ENCODE peak calls at places on chromosomes 7 and 10, in seven cellular contexts. P is K562, X is endodermal cell, B is HCT116, I is GM12878, Q is IMR-90, A is mesendoderm. W is an unnamed sample.

GRCh38 chr10:12633776-12634390 is 284.5 kb downstream of the CAMK1D start:
- DNase-seq in P (no peak), X (no peak), Q (no peak), I (no peak), B (no peak), A (no peak), W (no peak)

GRCh38 chr10:102109166-102110116 is 10.7 kb downstream of the LDB1 start:
- DNase-seq in P (no peak), A (no peak), B (no peak), Q (no peak), I (no peak), X (no peak), W (no peak)

GRCh38 chr10:118276203-118276602 is 65.9 kb downstream of the FAM204A start:
- DNase-seq in X (no peak), Q (no peak), P (no peak), I (no peak), B (no peak), A (no peak), W (no peak)

GRCh38 chr10:102675887-102676616 is 31.8 kb downstream of the TRIM8 start:
- DNase-seq in Q (peak), P (peak), I (no peak), B (no peak), X (no peak), A (no peak), W (no peak)

GRCh38 chr10:55426138-55426537 is 625.1 kb upstream of the PCDH15 start:
- DNase-seq in P (no peak), X (peak), A (peak), I (no peak), B (no peak), Q (no peak), W (no peak)

GRCh38 chr10:88990528-88991160 is at the start of gene FAS:
- DNase-seq in P (peak), Q (peak), I (peak), X (peak), A (peak), B (peak), W (no peak)

GRCh38 chr10:132722980-132723970 is 62.7 kb downstream of the NKX6-2 start:
- DNase-seq in I (no peak), Q (no peak), X (no peak), A (no peak), B (no peak), P (no peak), W (no peak)

GRCh38 chr7:64581929-64582894 is 19.3 kb upstream of the ZNF680 start:
- DNase-seq in I (no peak), B (no peak), P (peak), X (no peak), Q (peak), A (no peak), W (no peak)

GRCh38 chr10:102422586-102423129 is 2.0 kb downstream of the FBXL15 start:
- DNase-seq in I (no peak), B (peak), A (peak), P (peak), Q (peak), X (peak), W (no peak)

GRCh38 chr10:43233601-43234430 is 33.0 kb downstream of the RASGEF1A start:
- DNase-seq in B (no peak), P (no peak), A (no peak), I (no peak), X (peak), Q (no peak), W (no peak)

GRCh38 chr10:49605177-49605938 is 4.8 kb upstream of the SLC18A3 start:
- DNase-seq in X (peak), P (no peak), A (no peak), B (no peak), I (no peak), Q (no peak), W (no peak)

GRCh38 chr10:110081914-110082313 is 74.1 kb downstream of the ADD3 start:
- DNase-seq in Q (no peak), X (peak), I (no peak), P (peak), B (no peak), A (peak), W (no peak)

GRCh38 chr7:141295367-141295895 is 221.6 kb downstream of the TMEM178B start:
- DNase-seq in X (no peak), B (no peak), P (no peak), Q (no peak), I (no peak), A (no peak), W (no peak)

GRCh38 chr7:142196066-142196840 is 61.6 kb downstream of the PRSS58 start:
- DNase-seq in B (no peak), Q (no peak), X (no peak), I (no peak), A (no peak), P (no peak), W (no peak)

GRCh38 chr10:132684164-132684891 is 101.6 kb downstream of the NKX6-2 start:
- DNase-seq in B (no peak), A (no peak), X (peak), P (peak), Q (peak), I (peak), W (no peak)

GRCh38 chr10:130371156-130371555 is 235.0 kb downstream of the GLRX3 start:
- DNase-seq in Q (no peak), I (no peak), B (no peak), A (no peak), P (no peak), X (no peak), W (no peak)

GRCh38 chr7:68730871-68731403 is 867.3 kb upstream of the AUTS2 start:
- DNase-seq in I (no peak), Q (no peak), X (no peak), B (no peak), P (no peak), A (no peak), W (no peak)

GRCh38 chr10:132536241-132536963 is 1.2 kb upstream of the INPP5A start:
- DNase-seq in X (peak), A (no peak), P (no peak), I (no peak), Q (no peak), B (no peak), W (no peak)

GRCh38 chr7:88401009-88401623 is 94.4 kb upstream of the STEAP4 start:
- DNase-seq in Q (no peak), B (peak), I (no peak), A (peak), X (no peak), P (peak), W (no peak)

GRCh38 chr10:44020322-44021111 is 364.4 kb downstream of the CXCL12 start:
- DNase-seq in B (no peak), P (no peak), X (no peak), Q (no peak), I (peak), A (no peak), W (no peak)

GRCh38 chr10:95350212-95350829 is 59.5 kb upstream of the PDLIM1 start:
- DNase-seq in Q (peak), X (no peak), I (no peak), B (no peak), P (no peak), A (no peak), W (no peak)

GRCh38 chr10:100710151-100710871 is 35.1 kb upstream of the PAX2 start:
- DNase-seq in B (no peak), Q (no peak), I (no peak), P (no peak), A (peak), X (peak), W (no peak)

GRCh38 chr10:132061465-132062180 is 4.1 kb upstream of the JAKMIP3 start:
- DNase-seq in I (no peak), A (no peak), X (no peak), P (no peak), Q (no peak), B (no peak), W (no peak)

GRCh38 chr7:121561717-121562116 is 165.6 kb upstream of the FAM3C start:
- DNase-seq in Q (no peak), X (no peak), B (no peak), I (no peak), A (no peak), P (peak), W (no peak)

GRCh38 chr10:123997486-123998196 is 95.8 kb downstream of the CHST15 start:
- DNase-seq in B (no peak), I (peak), Q (peak), A (no peak), X (no peak), P (no peak), W (no peak)

GRCh38 chr10:6204063-6204340 is 1.3 kb downstream of the PFKFB3 start:
- DNase-seq in A (peak), Q (no peak), X (peak), I (no peak), P (no peak), B (no peak), W (no peak)

GRCh38 chr10:50613726-50614443 is 9.9 kb downstream of the SGMS1 start:
- DNase-seq in P (no peak), I (no peak), Q (no peak), X (no peak), B (no peak), A (no peak), W (no peak)

GRCh38 chr10:29648114-29648982 is 13.6 kb upstream of the SVIL start:
- DNase-seq in I (no peak), X (no peak), B (no peak), A (no peak), Q (peak), P (no peak), W (no peak)

GRCh38 chr10:123906884-123907652 is 15.5 kb upstream of the CPXM2 start:
- DNase-seq in A (no peak), I (no peak), X (no peak), P (no peak), Q (no peak), B (no peak), W (no peak)

GRCh38 chr10:61836233-61836887 is 65.1 kb upstream of the ARID5B start:
- DNase-seq in Q (no peak), A (no peak), I (no peak), B (no peak), P (no peak), X (no peak), W (peak)

GRCh38 chr10:92690211-92691041 is 671 bp downstream of the HHEX start:
- DNase-seq in P (peak), I (no peak), B (peak), X (peak), Q (peak), A (peak), W (no peak)
- H3K9ac ChIP-seq in P (peak), I (no peak), B (peak), X (peak), Q (peak), A (peak), W (no peak)

DNA sequence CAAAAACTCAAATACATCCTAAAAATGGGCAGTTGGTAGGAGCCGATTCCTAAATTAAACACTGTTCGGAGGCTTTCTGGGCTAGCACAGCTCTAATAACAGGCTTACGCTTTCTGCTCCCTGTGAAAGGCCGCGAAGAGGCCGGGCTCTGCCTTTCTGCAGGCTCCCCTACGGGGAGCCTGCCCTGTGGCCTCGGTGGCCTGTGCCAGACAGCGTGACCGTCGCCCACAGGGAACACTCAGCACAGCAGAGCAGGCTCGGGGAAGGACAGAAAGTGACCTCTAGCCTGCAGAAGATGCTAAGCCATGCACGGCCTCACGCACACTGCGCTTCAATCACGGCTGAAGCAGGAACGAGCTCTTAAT is 64.2 kb downstream of the DIP2C start:
- DNase-seq in B (no peak), Q (no peak), A (no peak), X (peak), I (no peak), P (no peak), W (no peak)
- H3K27ac ChIP-seq in B (no peak), Q (peak), A (no peak), X (peak), I (no peak), P (no peak), W (no peak)

DNA sequence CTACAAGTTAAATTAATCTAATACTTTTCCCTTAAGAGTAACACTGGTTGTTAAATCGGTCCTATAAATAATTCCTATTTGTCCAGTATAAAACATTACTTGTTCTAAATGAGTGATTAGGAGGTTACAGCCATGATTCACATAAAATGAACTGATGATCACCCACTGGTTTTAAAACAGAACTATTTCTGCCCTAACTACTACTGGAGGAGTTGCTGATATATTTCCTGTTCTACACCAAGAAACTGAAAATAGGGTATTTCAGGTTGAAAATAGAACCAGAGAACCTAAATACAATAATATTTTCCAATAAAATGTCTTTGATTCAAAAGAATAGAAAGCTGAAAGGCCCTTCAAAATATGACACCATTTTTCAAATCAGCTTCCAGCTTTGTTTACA is 30.9 kb downstream of the DNAJC1 start:
- DNase-seq in P (no peak), Q (no peak), X (no peak), A (no peak), B (no peak), I (no peak), W (no peak)
- H3K9ac ChIP-seq in P (no peak), Q (no peak), X (no peak), A (no peak), B (no peak), I (no peak), W (no peak)

GRCh38 chr7:138665249-138665648 is 35.9 kb downstream of the SVOPL start:
- DNase-seq in Q (no peak), P (no peak), A (peak), B (no peak), I (no peak), X (no peak), W (no peak)
- H3K27ac ChIP-seq in Q (no peak), P (no peak), A (no peak), B (no peak), I (no peak), X (no peak), W (no peak)

DNA sequence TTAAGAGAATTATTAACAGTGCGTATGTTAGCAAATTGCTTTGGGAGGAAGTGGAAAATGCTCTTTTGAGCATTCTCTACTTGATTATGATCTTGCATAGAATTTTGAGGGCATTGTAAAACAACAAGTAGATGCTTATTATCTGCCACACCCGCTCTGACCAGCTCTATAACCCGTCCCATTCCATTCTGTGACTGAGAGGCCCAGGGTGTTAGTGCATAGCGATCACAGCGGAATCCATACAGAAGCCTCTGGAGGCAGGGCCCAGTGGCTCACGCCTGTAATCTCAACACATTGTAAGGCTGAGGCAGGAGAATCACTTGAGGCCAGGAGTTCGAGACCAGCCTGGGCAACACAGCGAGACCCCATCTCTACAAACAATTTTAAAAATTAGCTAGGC is 40.4 kb upstream of the WAC start:
- DNase-seq in P (no peak), B (no peak), Q (no peak), I (no peak), X (no peak), A (no peak), W (no peak)
- H3K9ac ChIP-seq in P (no peak), B (no peak), Q (no peak), I (no peak), X (no peak), A (no peak), W (peak)

GRCh38 chr7:91020611-91021385 is 243.4 kb upstream of the FZD1 start:
- DNase-seq in I (no peak), A (no peak), P (no peak), B (no peak), Q (no peak), X (no peak), W (no peak)
- H3K27ac ChIP-seq in I (no peak), A (no peak), P (no peak), B (no peak), Q (no peak), X (no peak), W (no peak)

DNA sequence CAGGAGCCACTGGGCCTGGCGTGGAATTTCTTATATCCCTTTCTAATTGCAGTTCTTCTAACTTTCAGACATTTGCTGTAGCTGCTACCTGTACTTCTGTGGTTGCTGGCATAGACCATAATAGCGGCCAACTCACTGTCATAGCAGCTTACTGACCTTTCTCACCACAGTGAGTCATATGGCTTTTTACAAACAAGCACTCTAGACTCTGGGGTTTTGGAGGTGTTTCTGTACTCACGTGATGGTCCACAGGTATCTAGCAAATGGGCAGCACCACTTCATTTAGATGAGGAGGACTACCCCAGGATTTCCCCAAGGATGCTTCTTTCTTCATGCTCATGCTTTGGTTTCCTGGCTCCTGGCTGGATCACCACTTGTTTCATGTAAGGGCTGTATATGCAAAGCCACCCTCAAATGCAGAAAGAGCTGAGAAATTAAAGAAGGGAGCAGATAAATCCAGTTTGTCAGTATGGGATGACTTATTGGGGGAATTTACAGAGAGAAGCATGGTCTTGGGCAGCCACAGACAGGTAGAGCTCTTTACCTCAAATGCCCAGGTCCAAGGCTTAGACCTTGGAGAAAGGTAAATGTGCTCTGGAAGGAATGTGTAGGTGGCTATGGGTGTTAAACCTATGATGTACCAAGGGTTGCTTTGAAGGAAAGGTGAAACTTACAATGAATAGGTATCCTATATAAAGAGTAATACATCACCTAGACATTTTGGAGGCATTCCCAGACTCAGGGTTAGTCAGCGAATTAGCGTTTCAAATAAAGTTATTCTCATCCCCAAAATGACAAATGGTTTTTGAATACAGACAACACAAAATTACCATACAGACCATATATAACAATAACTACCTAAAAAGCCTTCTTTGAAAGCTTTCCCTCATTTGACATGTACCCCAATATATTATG is 15.9 kb upstream of the SLC25A16 start:
- DNase-seq in B (peak), Q (peak), P (peak), A (no peak), I (no peak), X (no peak), W (no peak)
- H3K9ac ChIP-seq in B (no peak), Q (no peak), P (no peak), A (no peak), I (no peak), X (no peak), W (no peak)

W was measured in SK-N-MC.